ENCODE peak calls at places on chromosomes 6 and 20, in five cellular contexts. C, L, U, Q and X are unnamed samples.

GRCh38 chr6:158849899-158850806 is 31.0 kb upstream of the EZR start:
- DNase-seq in C (peak), L (peak), U (peak), Q (no peak), X (peak)

GRCh38 chr20:52614036-52614863 is 357.9 kb upstream of the TSHZ2 start:
- DNase-seq in C (no peak), L (no peak), U (no peak), Q (no peak), X (no peak)

GRCh38 chr6:26055670-26056582 is 31.3 kb upstream of the HFE start:
- DNase-seq in C (peak), L (peak), U (peak), Q (peak), X (peak)

GRCh38 chr6:36917541-36918193 is 31.9 kb downstream of the C6orf89 start:
- DNase-seq in C (no peak), L (no peak), U (peak), Q (peak), X (peak)

GRCh38 chr6:110329729-110330436 is 28.3 kb downstream of the METTL24 start:
- DNase-seq in C (no peak), L (peak), U (peak), Q (no peak), X (peak)

GRCh38 chr20:8662433-8662954 is 406.4 kb upstream of the PLCB4 start:
- DNase-seq in C (no peak), L (no peak), U (no peak), Q (no peak), X (no peak)

GRCh38 chr6:133047706-133048105 is 193.5 kb upstream of the EYA4 start:
- DNase-seq in C (no peak), L (no peak), U (no peak), Q (no peak), X (no peak)

GRCh38 chr6:169229611-169230321 is 23.9 kb downstream of the THBS2 start:
- DNase-seq in C (no peak), L (peak), U (no peak), Q (no peak), X (no peak)

GRCh38 chr20:37218431-37218830 is 39.1 kb upstream of the MROH8 start:
- DNase-seq in C (no peak), L (no peak), U (no peak), Q (no peak), X (peak)

GRCh38 chr6:69096681-69097080 is 461.6 kb downstream of the ADGRB3 start:
- DNase-seq in C (no peak), L (no peak), U (no peak), Q (no peak), X (no peak)

GRCh38 chr6:53615633-53616449 is 49.7 kb downstream of the KLHL31 start:
- DNase-seq in C (no peak), L (peak), U (peak), Q (no peak), X (peak)

DNA sequence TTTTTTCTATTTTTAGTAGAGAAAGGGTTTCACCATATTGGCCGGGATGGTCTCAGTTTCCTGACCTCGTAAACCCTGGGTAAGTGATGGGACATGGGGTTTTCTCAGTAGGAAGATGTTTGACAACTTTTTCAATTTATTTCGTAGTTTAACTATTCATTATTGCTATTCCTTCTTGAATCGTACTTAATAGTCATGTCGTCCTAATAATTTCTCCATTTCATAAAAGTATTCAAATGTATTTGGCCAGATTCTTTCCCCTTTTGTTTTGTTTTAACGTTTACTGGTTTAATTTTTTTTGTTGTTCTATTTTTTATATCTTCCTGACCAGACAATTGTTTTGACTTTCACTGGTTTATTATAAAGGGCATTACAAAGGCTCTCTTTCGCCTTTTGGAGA is 16.3 kb downstream of the GPX5 start:
- DNase-seq in C (no peak), L (no peak), U (no peak), Q (no peak), X (no peak)
- H3K4me3 ChIP-seq in C (no peak), L (no peak), U (no peak), Q (no peak), X (no peak)

DNA sequence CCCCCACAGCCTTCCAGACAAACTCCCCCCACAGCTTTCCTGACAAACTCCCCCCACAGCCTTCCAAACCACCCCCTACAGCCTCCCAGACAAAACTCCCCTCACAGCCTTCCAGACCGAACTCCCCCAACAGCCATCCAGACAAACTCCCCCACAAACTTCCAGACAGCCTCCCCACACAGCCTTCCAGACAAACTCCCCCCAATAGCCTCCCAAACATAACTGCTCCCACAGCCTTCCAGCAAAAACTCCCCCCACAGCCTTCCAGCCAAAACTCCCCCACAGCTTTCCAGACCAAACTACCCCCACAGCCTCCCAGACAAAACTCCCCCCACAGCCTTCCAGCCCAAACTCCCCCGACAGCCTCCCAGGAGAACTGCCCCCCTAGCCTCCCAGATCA is 37.8 kb upstream of the SYNDIG1 start:
- DNase-seq in C (no peak), L (no peak), U (no peak), Q (no peak), X (no peak)
- H3K4me3 ChIP-seq in C (no peak), L (no peak), U (no peak), Q (no peak), X (no peak)

DNA sequence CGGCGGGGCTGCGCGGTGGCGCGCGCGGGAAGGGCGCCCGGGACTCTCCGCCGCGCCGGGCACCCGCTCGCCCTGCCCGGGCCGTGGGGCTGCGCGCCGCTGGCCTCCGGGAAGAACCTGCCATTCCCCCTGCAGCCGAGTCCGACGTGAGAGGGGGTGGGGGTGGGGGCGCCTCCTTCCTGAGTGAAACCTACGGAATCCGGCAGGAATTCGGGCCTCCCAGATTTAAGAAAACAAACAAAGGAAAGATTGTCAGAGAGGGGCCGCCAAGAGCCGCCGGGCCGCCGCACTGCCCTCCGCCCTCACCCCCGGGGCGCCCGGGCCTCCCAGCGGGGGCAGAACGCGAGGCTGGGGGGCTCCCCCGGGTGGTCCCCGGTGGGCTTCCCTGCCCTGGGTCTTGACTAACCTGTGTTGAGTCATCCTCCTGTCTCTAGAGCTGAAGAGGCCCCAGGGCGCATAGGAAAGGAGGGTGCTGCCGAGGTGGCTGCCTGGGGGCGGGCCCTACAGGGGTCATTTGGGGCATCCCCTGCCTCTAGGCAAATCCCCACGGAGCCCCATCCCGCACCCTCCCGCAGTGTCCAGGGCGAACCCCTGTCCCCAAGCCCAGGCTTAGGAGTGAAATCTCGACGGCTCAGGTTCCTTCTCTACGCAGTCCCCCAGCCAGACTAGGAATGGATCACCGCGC is 42.2 kb upstream of the FOXP4 start:
- DNase-seq in C (no peak), L (no peak), U (peak), Q (no peak), X (peak)
- H3K4me3 ChIP-seq in C (no peak), L (peak), U (peak), Q (peak), X (peak)

GRCh38 chr6:148814869-148815268 is 68.0 kb downstream of the UST start:
- DNase-seq in C (no peak), L (no peak), U (no peak), Q (no peak), X (no peak)
- H3K4me3 ChIP-seq in C (no peak), L (no peak), U (no peak), Q (no peak), X (no peak)

DNA sequence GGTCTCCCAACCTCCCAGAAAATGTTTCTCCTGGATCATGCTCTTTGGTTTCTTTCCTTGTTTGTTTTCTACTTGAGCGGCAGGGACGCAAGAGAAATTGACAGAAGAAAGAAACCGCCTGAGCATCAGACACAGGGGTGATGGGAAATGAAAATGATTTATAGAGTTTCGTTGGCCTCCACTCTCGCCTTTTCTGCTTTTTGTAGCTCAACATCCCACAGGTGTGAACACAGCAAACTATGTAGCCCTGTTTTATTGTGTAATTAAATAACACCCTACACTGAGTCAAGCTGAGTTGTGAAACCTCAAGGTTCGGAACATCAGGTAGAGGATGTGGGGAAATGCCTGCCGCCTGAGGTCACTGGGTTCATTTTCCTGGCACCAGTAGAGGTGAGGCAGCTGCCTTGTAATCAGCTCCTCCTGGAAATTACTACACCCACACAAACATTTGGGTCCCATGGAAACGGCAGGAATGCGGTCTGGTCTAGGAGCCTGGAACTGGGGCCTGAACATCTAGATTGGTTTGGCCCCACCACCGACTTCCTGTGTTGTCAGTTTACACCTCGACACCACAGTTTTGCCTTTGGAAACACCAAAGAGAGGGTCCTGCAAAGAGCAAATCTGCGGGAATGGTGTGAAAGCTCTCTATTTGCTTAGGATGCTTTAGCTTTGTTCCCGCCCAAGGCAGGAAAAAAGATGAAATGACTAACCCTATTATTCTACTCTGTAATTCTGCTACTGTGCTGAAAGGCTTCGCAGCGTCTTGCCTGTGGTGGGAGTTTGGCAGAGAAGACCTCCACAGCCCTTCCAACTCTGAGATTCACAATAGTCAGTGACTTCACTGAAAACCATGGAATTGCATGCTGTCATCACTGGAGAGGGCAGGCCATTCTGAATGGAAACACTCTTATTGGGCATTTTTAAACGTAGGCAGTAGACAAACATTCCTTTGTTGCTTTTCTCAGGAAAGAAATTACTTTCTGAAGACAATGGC is 53.0 kb downstream of the ADAT2 start:
- DNase-seq in C (peak), L (peak), U (peak), Q (peak), X (peak)
- H3K4me3 ChIP-seq in C (no peak), L (no peak), U (no peak), Q (no peak), X (no peak)

GRCh38 chr20:46400828-46401477 is 5.5 kb downstream of the ELMO2 start:
- DNase-seq in C (peak), L (no peak), U (peak), Q (peak), X (peak)
- H3K4me3 ChIP-seq in C (peak), L (no peak), U (no peak), Q (no peak), X (peak)

GRCh38 chr6:108175592-108176279 is 9.9 kb downstream of the NR2E1 start:
- DNase-seq in C (no peak), L (no peak), U (no peak), Q (no peak), X (no peak)
- H3K4me3 ChIP-seq in C (no peak), L (peak), U (no peak), Q (no peak), X (no peak)